ENCODE peak calls at places on chromosome 19, in seven cellular contexts. One of them, this sample, is unnamed.

GRCh38 chr19:48190288-48191284 is 20.1 kb downstream of the ZSWIM9 start:
- DNase-seq in K562: peak
- DNase-seq in adrenal gland: peak
- DNase-seq in HepG2: peak
- DNase-seq in SK-N-SH: no peak
- DNase-seq in lower leg skin: no peak
- DNase-seq in heart left ventricle: no peak
- DNase-seq in this sample: no peak

GRCh38 chr19:3060852-3061182 is 1.5 kb downstream of the TLE5 start:
- DNase-seq in adrenal gland: no peak
- DNase-seq in K562: no peak
- DNase-seq in heart left ventricle: no peak
- DNase-seq in lower leg skin: no peak
- DNase-seq in SK-N-SH: no peak
- DNase-seq in HepG2: no peak
- DNase-seq in this sample: no peak

GRCh38 chr19:17951151-17952040 is 15.5 kb upstream of the KCNN1 start:
- DNase-seq in K562: no peak
- DNase-seq in adrenal gland: no peak
- DNase-seq in heart left ventricle: no peak
- DNase-seq in SK-N-SH: no peak
- DNase-seq in HepG2: no peak
- DNase-seq in lower leg skin: no peak
- DNase-seq in this sample: peak

GRCh38 chr19:18856385-18857126 is 24.8 kb downstream of the UPF1 start:
- DNase-seq in heart left ventricle: no peak
- DNase-seq in HepG2: no peak
- DNase-seq in SK-N-SH: peak
- DNase-seq in K562: no peak
- DNase-seq in lower leg skin: no peak
- DNase-seq in adrenal gland: no peak
- DNase-seq in this sample: no peak

GRCh38 chr19:30481823-30482222 is 109.6 kb downstream of the ZNF536 start:
- DNase-seq in heart left ventricle: no peak
- DNase-seq in K562: no peak
- DNase-seq in adrenal gland: no peak
- DNase-seq in lower leg skin: no peak
- DNase-seq in HepG2: no peak
- DNase-seq in SK-N-SH: no peak
- DNase-seq in this sample: no peak

GRCh38 chr19:15195987-15196682 is 4.7 kb downstream of the NOTCH3 start:
- DNase-seq in K562: peak
- DNase-seq in HepG2: no peak
- DNase-seq in lower leg skin: peak
- DNase-seq in adrenal gland: no peak
- DNase-seq in SK-N-SH: no peak
- DNase-seq in heart left ventricle: no peak
- DNase-seq in this sample: no peak

GRCh38 chr19:45403781-45404556 is 900 bp downstream of the PPP1R13L start:
- DNase-seq in K562: peak
- DNase-seq in SK-N-SH: peak
- DNase-seq in heart left ventricle: peak
- DNase-seq in HepG2: peak
- DNase-seq in lower leg skin: peak
- DNase-seq in adrenal gland: peak
- DNase-seq in this sample: peak

GRCh38 chr19:54464044-54464623 is 556 bp upstream of the LENG9 start:
- DNase-seq in HepG2: peak
- DNase-seq in adrenal gland: peak
- DNase-seq in lower leg skin: peak
- DNase-seq in K562: peak
- DNase-seq in heart left ventricle: peak
- DNase-seq in SK-N-SH: peak
- DNase-seq in this sample: peak

GRCh38 chr19:16180611-16181010 is 4.6 kb upstream of the FAM32A start:
- DNase-seq in K562: no peak
- DNase-seq in heart left ventricle: no peak
- DNase-seq in HepG2: no peak
- DNase-seq in lower leg skin: no peak
- DNase-seq in SK-N-SH: no peak
- DNase-seq in adrenal gland: no peak
- DNase-seq in this sample: no peak

GRCh38 chr19:15188851-15189250 is 11.9 kb downstream of the NOTCH3 start:
- DNase-seq in SK-N-SH: no peak
- DNase-seq in HepG2: no peak
- DNase-seq in heart left ventricle: no peak
- DNase-seq in lower leg skin: no peak
- DNase-seq in adrenal gland: no peak
- DNase-seq in K562: peak
- DNase-seq in this sample: no peak

GRCh38 chr19:53659292-53659691 is 27.5 kb downstream of the DPRX start:
- DNase-seq in SK-N-SH: peak
- DNase-seq in heart left ventricle: peak
- DNase-seq in K562: peak
- DNase-seq in adrenal gland: no peak
- DNase-seq in HepG2: peak
- DNase-seq in lower leg skin: peak
- DNase-seq in this sample: no peak

GRCh38 chr19:33390908-33391630 is 17.6 kb downstream of the CEBPG start:
- DNase-seq in lower leg skin: no peak
- DNase-seq in HepG2: no peak
- DNase-seq in SK-N-SH: peak
- DNase-seq in K562: no peak
- DNase-seq in heart left ventricle: no peak
- DNase-seq in adrenal gland: no peak
- DNase-seq in this sample: no peak

GRCh38 chr19:28999733-29000433 is 213.1 kb downstream of the UQCRFS1 start:
- DNase-seq in K562: no peak
- DNase-seq in adrenal gland: no peak
- DNase-seq in lower leg skin: no peak
- DNase-seq in heart left ventricle: no peak
- DNase-seq in HepG2: no peak
- DNase-seq in SK-N-SH: no peak
- DNase-seq in this sample: no peak

GRCh38 chr19:7395793-7396192 is 47.1 kb downstream of the ARHGEF18 start:
- DNase-seq in heart left ventricle: no peak
- DNase-seq in adrenal gland: no peak
- DNase-seq in K562: no peak
- DNase-seq in lower leg skin: no peak
- DNase-seq in SK-N-SH: no peak
- DNase-seq in HepG2: no peak
- DNase-seq in this sample: peak

DNA sequence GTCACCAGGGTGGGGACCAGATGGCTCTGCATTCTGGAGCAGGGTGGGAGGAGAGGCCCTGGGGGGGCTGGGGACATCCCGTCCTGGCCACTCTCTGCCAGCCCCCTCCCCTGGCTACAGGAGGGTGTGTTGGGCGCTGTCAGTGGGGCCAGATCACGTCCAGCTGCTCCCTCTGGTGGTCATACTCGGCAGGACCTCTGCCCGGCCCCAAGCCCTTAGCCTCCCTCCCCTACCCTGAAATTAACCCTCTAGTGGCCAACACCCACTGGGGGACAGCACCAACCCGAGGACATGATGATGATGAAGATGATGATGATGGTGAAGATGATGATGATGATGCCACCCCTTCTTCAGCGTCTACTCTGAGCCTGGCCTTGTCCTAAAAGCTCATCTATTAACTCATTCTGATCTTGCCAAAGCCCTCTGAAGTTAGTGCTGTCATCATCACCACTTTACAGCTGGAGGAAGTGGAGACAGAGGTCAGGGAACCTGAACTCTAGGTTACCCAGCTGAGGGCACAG is 590 bp upstream of the LGI4 start:
- DNase-seq in heart left ventricle: peak
- DNase-seq in HepG2: peak
- DNase-seq in K562: peak
- DNase-seq in lower leg skin: no peak
- DNase-seq in SK-N-SH: peak
- DNase-seq in adrenal gland: peak
- DNase-seq in this sample: peak
- H3K4me3 ChIP-seq in heart left ventricle: peak
- H3K4me3 ChIP-seq in HepG2: no peak
- H3K4me3 ChIP-seq in K562: no peak
- H3K4me3 ChIP-seq in lower leg skin: no peak
- H3K4me3 ChIP-seq in SK-N-SH: no peak
- H3K4me3 ChIP-seq in adrenal gland: no peak
- H3K4me3 ChIP-seq in this sample: no peak

DNA sequence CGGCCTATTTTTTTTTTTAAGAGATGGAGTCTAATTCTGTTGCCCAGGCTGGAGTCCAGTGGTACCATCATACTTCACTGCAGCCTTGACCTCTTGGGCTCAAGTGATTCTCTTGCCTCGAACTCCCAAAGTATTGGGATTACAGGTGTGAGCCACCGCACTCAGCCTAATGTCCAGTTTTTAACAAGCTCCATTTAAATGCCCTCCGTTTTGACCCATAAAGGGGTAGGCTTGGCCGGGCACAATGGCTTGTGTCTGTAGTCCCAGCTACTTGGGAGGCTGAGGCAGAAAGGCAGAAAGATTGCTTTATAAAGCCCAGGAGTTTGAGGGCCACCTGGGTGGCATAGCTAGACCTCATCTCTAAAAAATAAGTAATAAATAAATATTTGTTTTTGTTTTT is 11.8 kb downstream of the LDLR start:
- DNase-seq in K562: no peak
- DNase-seq in SK-N-SH: no peak
- DNase-seq in lower leg skin: no peak
- DNase-seq in HepG2: no peak
- DNase-seq in heart left ventricle: no peak
- DNase-seq in adrenal gland: no peak
- DNase-seq in this sample: no peak
- TF ChIP-seq CTCF in K562: no peak
- TF ChIP-seq CTCF in SK-N-SH: no peak
- TF ChIP-seq CTCF in lower leg skin: no peak
- TF ChIP-seq CTCF in HepG2: no peak
- TF ChIP-seq CTCF in heart left ventricle: no peak
- TF ChIP-seq CTCF in adrenal gland: no peak
- TF ChIP-seq CTCF in this sample: no peak

GRCh38 chr19:13102666-13103584 is at the start of gene LYL1:
- DNase-seq in heart left ventricle: peak
- DNase-seq in SK-N-SH: peak
- DNase-seq in HepG2: peak
- DNase-seq in lower leg skin: no peak
- DNase-seq in adrenal gland: peak
- DNase-seq in K562: peak
- DNase-seq in this sample: peak

GRCh38 chr19:13100871-13101589 is 1.6 kb downstream of the LYL1 start:
- DNase-seq in K562: peak
- DNase-seq in adrenal gland: no peak
- DNase-seq in lower leg skin: no peak
- DNase-seq in SK-N-SH: no peak
- DNase-seq in heart left ventricle: no peak
- DNase-seq in HepG2: no peak
- DNase-seq in this sample: no peak

GRCh38 chr19:13100031-13100588 is 2.5 kb downstream of the LYL1 start:
- DNase-seq in heart left ventricle: no peak
- DNase-seq in SK-N-SH: no peak
- DNase-seq in HepG2: no peak
- DNase-seq in adrenal gland: no peak
- DNase-seq in K562: no peak
- DNase-seq in lower leg skin: no peak
- DNase-seq in this sample: peak

GRCh38 chr19:13102416-13102665 is 317 bp downstream of the LYL1 start:
- DNase-seq in SK-N-SH: no peak
- DNase-seq in HepG2: no peak
- DNase-seq in lower leg skin: no peak
- DNase-seq in K562: no peak
- DNase-seq in adrenal gland: no peak
- DNase-seq in heart left ventricle: no peak
- DNase-seq in this sample: no peak

DNA sequence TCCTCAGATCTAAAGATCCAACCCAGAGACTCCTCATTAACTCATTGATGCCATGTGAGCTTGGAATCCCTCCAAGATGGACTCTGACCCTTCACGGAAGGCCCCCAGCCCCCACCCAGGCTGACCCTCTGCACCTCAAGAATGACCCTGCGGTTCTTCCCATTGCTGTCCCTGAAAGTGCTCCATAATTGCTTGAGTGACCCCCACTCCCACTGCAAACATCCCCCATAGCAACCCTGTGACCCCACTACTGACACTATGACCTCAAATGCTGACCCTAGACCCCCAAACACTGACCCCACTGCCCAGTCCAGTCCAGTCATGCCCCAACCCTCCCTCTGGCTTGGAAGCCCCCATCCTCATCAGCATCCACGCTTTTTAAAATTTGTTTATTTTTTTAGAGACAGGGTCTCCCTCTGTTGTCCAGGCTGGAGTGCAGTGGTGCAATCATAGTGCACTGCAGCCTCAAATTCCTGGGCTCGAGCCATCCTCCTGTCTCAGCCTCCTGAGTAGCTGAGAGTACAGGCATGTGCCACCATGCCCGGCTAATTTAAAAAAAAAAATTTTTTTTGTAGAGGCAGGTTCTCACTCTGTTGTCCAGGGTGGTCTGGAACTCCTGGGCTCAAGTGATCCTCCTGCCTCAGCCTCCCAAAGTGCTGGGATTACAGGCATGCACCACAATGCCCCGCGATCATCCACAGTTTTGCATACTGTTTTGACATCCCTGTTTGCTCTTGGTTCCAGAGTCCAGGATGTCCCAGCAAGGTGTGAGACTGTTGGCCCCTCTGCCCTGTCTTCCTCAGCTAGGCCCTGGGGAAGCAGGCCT is 855 bp downstream of the LYL1 start:
- DNase-seq in HepG2: peak
- DNase-seq in lower leg skin: no peak
- DNase-seq in K562: no peak
- DNase-seq in SK-N-SH: no peak
- DNase-seq in heart left ventricle: no peak
- DNase-seq in adrenal gland: no peak
- DNase-seq in this sample: no peak
- H3K4me3 ChIP-seq in HepG2: peak
- H3K4me3 ChIP-seq in lower leg skin: peak
- H3K4me3 ChIP-seq in K562: peak
- H3K4me3 ChIP-seq in SK-N-SH: peak
- H3K4me3 ChIP-seq in heart left ventricle: peak
- H3K4me3 ChIP-seq in adrenal gland: no peak
- H3K4me3 ChIP-seq in this sample: peak

DNA sequence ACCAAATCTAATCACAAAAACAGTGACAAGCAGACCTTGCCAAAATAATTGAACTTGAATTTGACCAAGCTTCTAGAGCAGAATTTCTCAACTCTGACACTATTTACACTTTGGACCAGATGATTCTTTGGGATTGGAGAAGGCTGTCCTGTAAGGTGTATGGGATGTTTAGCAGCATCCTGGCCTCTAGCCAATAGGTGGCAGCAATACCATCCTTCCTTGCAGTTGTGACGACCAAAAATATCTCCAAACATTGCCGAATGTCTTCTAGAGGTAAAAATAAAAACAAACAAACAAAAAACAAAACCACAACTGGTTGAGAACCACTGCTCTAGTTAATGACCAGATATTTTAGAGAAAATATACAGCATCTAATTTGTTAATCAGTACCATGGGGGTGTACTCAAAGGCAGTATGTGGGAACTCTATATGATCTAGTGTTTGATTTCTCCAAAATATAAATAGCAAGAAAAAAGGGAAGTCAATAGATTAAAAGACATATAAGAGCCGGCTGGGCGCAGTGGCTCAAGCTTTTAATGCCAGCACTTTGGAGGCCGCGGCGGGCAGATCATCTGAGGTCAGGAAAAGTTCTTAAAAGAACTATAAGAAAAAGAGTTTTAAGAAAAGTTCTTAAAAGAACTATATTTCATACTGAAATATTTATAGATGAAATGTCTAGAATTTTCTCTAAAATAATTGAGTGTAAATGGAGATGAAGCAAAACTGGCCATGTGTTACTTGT is 60.9 kb upstream of the ZNF527 start:
- DNase-seq in SK-N-SH: peak
- DNase-seq in heart left ventricle: no peak
- DNase-seq in HepG2: no peak
- DNase-seq in adrenal gland: no peak
- DNase-seq in K562: no peak
- DNase-seq in lower leg skin: no peak
- DNase-seq in this sample: peak
- TF ChIP-seq CTCF in SK-N-SH: no peak
- TF ChIP-seq CTCF in heart left ventricle: no peak
- TF ChIP-seq CTCF in HepG2: peak
- TF ChIP-seq CTCF in adrenal gland: no peak
- TF ChIP-seq CTCF in K562: peak
- TF ChIP-seq CTCF in lower leg skin: no peak
- TF ChIP-seq CTCF in this sample: peak